ENCODE peak calls at places on chromosome 5, in six cellular contexts. F is left ventricle myocardium inferior; P is transverse colon; Y is CD8-positive, alpha-beta T cell; L is body of pancreas; N is SJSA1. J is an unnamed sample.

GRCh38 chr5:54457094-54457531 is 1.6 kb downstream of the HSPB3 start:
- DNase-seq in F (peak; percentile 21), N (peak; percentile 73), P (peak; percentile 10), L (peak; percentile 41), Y (no peak), J (peak; percentile 78)

GRCh38 chr5:961711-962240 is 46.8 kb upstream of the NKD2 start:
- DNase-seq in N (peak; percentile 50), L (no peak), P (no peak), Y (no peak), F (no peak), J (no peak)

GRCh38 chr5:9365501-9365900 is 180.4 kb downstream of the SEMA5A start:
- DNase-seq in Y (no peak), F (no peak), N (no peak), L (no peak), P (no peak), J (no peak)

GRCh38 chr5:541148-541887 is 17.1 kb upstream of the SLC9A3 start:
- DNase-seq in L (peak; percentile 9), N (peak; percentile 38), Y (peak; percentile 2), P (peak; percentile 7), F (peak; percentile 9), J (no peak)

GRCh38 chr5:6722015-6722414 is 8.8 kb downstream of the TENT4A start:
- DNase-seq in F (no peak), N (no peak), P (no peak), Y (no peak), L (no peak), J (no peak)

GRCh38 chr5:116650964-116651363 is 76.3 kb upstream of the SEMA6A start:
- DNase-seq in P (no peak), L (no peak), Y (no peak), F (no peak), N (no peak), J (no peak)

GRCh38 chr5:10243660-10244240 is 5.9 kb downstream of the ATPSCKMT start:
- DNase-seq in L (no peak), Y (no peak), N (no peak), P (no peak), F (no peak), J (no peak)

GRCh38 chr5:31383734-31384133 is 148.2 kb downstream of the DROSHA start:
- DNase-seq in P (no peak), Y (no peak), L (no peak), F (no peak), N (no peak), J (no peak)

GRCh38 chr5:83179966-83180365 is 102.6 kb downstream of the XRCC4 start:
- DNase-seq in N (no peak), Y (no peak), P (no peak), F (no peak), L (no peak), J (no peak)

GRCh38 chr5:72096602-72097205 is 10.6 kb upstream of the MAP1B start:
- DNase-seq in N (no peak), P (no peak), Y (no peak), L (no peak), F (no peak), J (no peak)

GRCh38 chr5:171676286-171676944 is 109.2 kb upstream of the SMIM23 start:
- DNase-seq in L (no peak), F (no peak), Y (no peak), P (no peak), N (peak; percentile 29), J (peak; percentile 25)

GRCh38 chr5:152688561-152689274 is 283.6 kb upstream of the NMUR2 start:
- DNase-seq in F (no peak), Y (no peak), P (no peak), N (peak; percentile 55), L (no peak), J (no peak)

GRCh38 chr5:5804834-5805233 is 382.4 kb downstream of the ICE1 start:
- DNase-seq in P (no peak), Y (no peak), N (no peak), F (no peak), L (no peak), J (no peak)

DNA sequence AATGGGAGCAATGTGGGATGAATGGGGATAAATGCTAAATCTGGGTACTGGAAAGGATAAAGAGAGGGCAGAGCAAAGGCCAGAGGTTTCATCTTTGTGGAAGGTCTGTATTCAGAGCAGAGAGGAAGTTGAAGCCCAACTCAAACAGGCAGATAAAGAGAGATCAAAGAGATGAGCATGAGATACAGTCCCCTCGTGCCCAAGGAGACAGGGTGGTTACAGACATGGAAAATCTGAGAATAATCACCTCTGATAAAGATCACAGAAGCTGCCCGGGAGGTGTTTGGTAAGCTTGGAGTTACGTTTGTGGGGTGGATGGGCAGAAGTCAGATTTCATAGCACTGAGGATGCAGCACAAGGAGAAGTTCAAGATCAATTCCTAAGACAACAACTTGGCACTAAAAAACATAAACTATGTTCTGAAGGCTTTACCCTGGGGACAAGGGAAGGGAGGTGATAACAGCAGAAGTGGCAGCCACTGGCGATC is 452 bp upstream of the ERAP2 start:
- DNase-seq in F (no peak), P (no peak), Y (no peak), L (no peak), N (no peak), J (no peak)
- H3K27ac ChIP-seq in F (peak overlapping the region; percentile 86), P (peak overlapping the region; percentile 84), Y (peak overlapping the region; percentile 78), L (peak overlapping the region; percentile 51), N (peak overlapping the region; percentile 70), J (peak overlapping the region; percentile 65)

DNA sequence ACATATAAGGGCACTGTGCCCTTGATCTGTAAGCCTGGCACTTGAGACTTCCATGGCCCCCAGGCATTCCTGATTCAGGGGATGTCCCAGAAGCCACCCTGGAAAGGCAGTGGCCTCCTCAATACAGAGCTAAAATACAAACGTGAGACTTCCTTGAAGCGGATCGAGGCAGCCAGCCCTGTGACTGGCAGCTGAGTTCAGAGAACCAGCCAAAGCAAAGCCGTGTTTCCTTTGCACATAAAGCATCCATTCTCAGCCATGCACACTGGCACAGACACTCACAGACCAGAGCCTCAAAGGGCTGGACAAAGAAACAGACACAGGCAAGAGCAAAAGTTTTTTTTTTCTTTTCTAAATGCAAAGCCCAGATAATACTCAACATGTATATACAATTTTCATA is 18.8 kb upstream of the CPEB4 start:
- DNase-seq in P (no peak), N (no peak), F (no peak), Y (no peak), L (no peak), J (no peak)
- H3K27ac ChIP-seq in P (no peak overlapping the region), N (no peak overlapping the region), F (no peak overlapping the region), Y (no peak overlapping the region), L (no peak overlapping the region), J (no peak overlapping the region)

GRCh38 chr5:100776244-100776643 is 126.8 kb downstream of the ST8SIA4 start:
- DNase-seq in N (no peak), L (no peak), P (no peak), F (no peak), Y (no peak), J (no peak)
- H3K27ac ChIP-seq in N (no peak overlapping the region), L (no peak overlapping the region), P (no peak overlapping the region), F (no peak overlapping the region), Y (no peak overlapping the region), J (no peak overlapping the region)

GRCh38 chr5:169557838-169558237 is 25.7 kb upstream of the SPDL1 start:
- DNase-seq in L (no peak), N (no peak), P (no peak), Y (no peak), F (no peak), J (no peak)
- H3K27ac ChIP-seq in L (no peak overlapping the region), N (no peak overlapping the region), P (no peak overlapping the region), Y (no peak overlapping the region), F (no peak overlapping the region), J (no peak overlapping the region)

DNA sequence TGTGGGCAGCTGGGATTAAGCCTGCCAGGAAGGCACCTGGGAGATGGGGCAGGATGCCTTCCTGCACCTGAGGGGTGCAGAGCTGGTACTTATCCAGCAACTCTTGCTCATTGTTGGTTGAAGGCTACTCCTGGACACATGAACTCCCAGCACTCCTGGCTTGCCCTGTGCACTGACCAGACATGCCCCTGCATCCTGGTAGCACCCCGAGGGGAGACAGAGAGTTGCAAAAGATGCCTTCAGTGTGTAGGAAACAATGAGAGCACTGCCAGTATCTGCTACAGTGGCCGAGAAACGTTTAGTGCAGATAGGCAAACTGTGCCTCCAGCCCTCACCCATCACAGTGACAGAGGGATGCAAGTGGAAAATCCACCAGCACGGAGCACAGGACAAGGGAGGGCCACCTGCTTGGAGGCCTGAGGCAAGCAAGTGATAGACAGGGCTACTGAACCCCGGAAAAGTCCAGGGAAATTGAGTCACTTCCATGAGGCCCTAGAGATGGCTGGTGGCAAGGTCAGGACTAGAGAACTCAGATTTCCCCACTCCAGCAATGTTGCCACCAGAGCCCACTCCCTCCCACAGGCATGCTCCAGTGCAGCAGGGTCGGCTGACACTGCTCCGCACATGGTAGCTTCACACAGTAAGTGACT is 171.1 kb downstream of the FSTL4 start:
- DNase-seq in Y (no peak), F (no peak), N (no peak), P (no peak), L (no peak), J (no peak)
- H3K27ac ChIP-seq in Y (no peak overlapping the region), F (peak overlapping the region; percentile 50), N (no peak overlapping the region), P (no peak overlapping the region), L (no peak overlapping the region), J (no peak overlapping the region)

DNA sequence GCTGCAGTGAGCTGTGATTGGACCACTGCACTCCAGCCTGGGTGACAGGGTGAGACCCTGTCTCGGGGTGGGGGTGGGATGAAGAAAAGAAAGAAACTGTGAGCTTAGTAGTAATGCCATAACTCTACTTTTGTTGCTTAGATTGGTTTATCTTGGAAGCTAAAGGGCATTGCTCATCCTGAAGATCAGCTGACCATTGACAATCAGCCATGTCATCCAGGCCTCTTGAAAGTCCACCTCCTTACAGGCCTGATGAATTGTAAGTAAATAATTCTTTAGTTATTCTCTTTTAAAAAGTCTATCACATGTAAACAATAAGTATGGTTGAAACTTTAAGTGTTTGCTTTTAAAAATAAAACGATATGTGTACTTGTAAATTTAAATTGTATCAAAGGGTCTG is 11.4 kb downstream of the OCLN start:
- DNase-seq in P (no peak), Y (no peak), N (no peak), F (no peak), L (no peak), J (no peak)
- H3K27ac ChIP-seq in P (no peak overlapping the region), Y (no peak overlapping the region), N (peak overlapping the region; percentile 9), F (no peak overlapping the region), L (peak overlapping the region; percentile 48), J (no peak overlapping the region)

GRCh38 chr5:133316346-133317343 is 264.8 kb downstream of the HSPA4 start:
- DNase-seq in N (no peak), Y (no peak), F (no peak), P (no peak), L (no peak), J (no peak)
- H3K27ac ChIP-seq in N (no peak overlapping the region), Y (no peak overlapping the region), F (no peak overlapping the region), P (no peak overlapping the region), L (no peak overlapping the region), J (no peak overlapping the region)